ENCODE peak calls at places on chromosomes 16 and 17, in four cellular contexts. C, D, E and O are unnamed samples.

GRCh38 chr16:54370653-54371052 is 84.1 kb upstream of the IRX3 start:
- DNase-seq in E (peak; percentile 47), C (no peak), D (no peak), O (no peak)

GRCh38 chr16:31134091-31134571 is 1.4 kb downstream of the PRSS8 start:
- DNase-seq in E (no peak), C (no peak), D (no peak), O (no peak)

GRCh38 chr17:7261377-7262191 is 694 bp downstream of the CLDN7 start:
- DNase-seq in E (no peak), D (peak; percentile 42), C (no peak), O (no peak)

GRCh38 chr16:57624806-57625500 is 3.5 kb upstream of the ADGRG1 start:
- DNase-seq in D (no peak), E (no peak), C (no peak), O (no peak)

GRCh38 chr16:67394271-67395104 is 1.2 kb upstream of the TPPP3 start:
- DNase-seq in C (no peak), D (peak; percentile 27), E (no peak), O (no peak)

GRCh38 chr16:23836404-23837291 is 865 bp downstream of the PRKCB start:
- DNase-seq in E (no peak), C (no peak), D (peak; percentile 71), O (no peak)

GRCh38 chr16:54647731-54648221 is 282.9 kb upstream of the IRX5 start:
- DNase-seq in C (no peak), E (no peak), D (no peak), O (no peak)

GRCh38 chr16:67336646-67337045 is 10.0 kb downstream of the LRRC36 start:
- DNase-seq in E (no peak), C (no peak), D (no peak), O (no peak)

GRCh38 chr17:77475012-77475976 is 334.5 kb downstream of the SEC14L1 start:
- DNase-seq in E (no peak), D (peak; percentile 59), C (no peak), O (peak; percentile 74)